ENCODE peak calls at places on chromosomes 6 and 20, in six cellular contexts. R is ovary, Y is stomach, M is IMR-90, B is right lobe of liver, H is lower leg skin. U is an unnamed sample.

GRCh38 chr6:21402368-21402767 is 191.2 kb upstream of the SOX4 start:
- DNase-seq in Y (no peak), H (no peak), B (no peak), R (peak), M (peak), U (no peak)

GRCh38 chr20:2738331-2738730 is 45.8 kb downstream of the EBF4 start:
- DNase-seq in H (no peak), R (no peak), M (no peak), B (no peak), Y (no peak), U (no peak)

GRCh38 chr6:143223895-143224294 is 163.2 kb downstream of the AIG1 start:
- DNase-seq in Y (no peak), M (no peak), B (peak), R (peak), H (peak), U (no peak)

GRCh38 chr6:40359808-40360207 is 227.4 kb downstream of the LRFN2 start:
- DNase-seq in B (no peak), M (no peak), Y (no peak), R (no peak), H (peak), U (no peak)

GRCh38 chr6:20610636-20611200 is 76.5 kb downstream of the CDKAL1 start:
- DNase-seq in M (peak), Y (no peak), B (no peak), H (no peak), R (no peak), U (no peak)

GRCh38 chr6:52065621-52066020 is 21.8 kb downstream of the PKHD1 start:
- DNase-seq in R (no peak), H (no peak), Y (no peak), B (no peak), M (no peak), U (no peak)

GRCh38 chr6:131199568-131200272 is 64.5 kb downstream of the AKAP7 start:
- DNase-seq in R (no peak), H (no peak), Y (peak), M (peak), B (no peak), U (peak)

GRCh38 chr6:144190593-144190992 is 40.3 kb downstream of the STX11 start:
- DNase-seq in B (no peak), M (peak), Y (no peak), R (no peak), H (no peak), U (no peak)

GRCh38 chr20:46562373-46563169 is 12.1 kb upstream of the OCSTAMP start:
- DNase-seq in Y (peak), B (no peak), R (peak), H (peak), M (peak), U (peak)

GRCh38 chr20:58695084-58695722 is 2.6 kb downstream of the NPEPL1 start:
- DNase-seq in R (no peak), M (no peak), Y (no peak), B (no peak), H (peak), U (peak)

GRCh38 chr20:44138859-44139258 is 48.1 kb downstream of the JPH2 start:
- DNase-seq in M (no peak), R (no peak), B (no peak), H (no peak), Y (no peak), U (no peak)

GRCh38 chr6:149318581-149319286 is 1.2 kb downstream of the TAB2 start:
- DNase-seq in R (no peak), H (no peak), M (no peak), Y (no peak), B (no peak), U (peak)

GRCh38 chr6:102488729-102489128 is 1095.2 kb downstream of the GRIK2 start:
- DNase-seq in Y (no peak), B (no peak), H (no peak), M (no peak), R (no peak), U (no peak)

GRCh38 chr20:41370176-41370575 is 3.6 kb upstream of the EMILIN3 start:
- DNase-seq in Y (no peak), H (no peak), M (no peak), R (no peak), B (no peak), U (no peak)

GRCh38 chr6:28082939-28083338 is 2.6 kb downstream of the ZNF165 start:
- DNase-seq in B (no peak), H (no peak), Y (no peak), R (no peak), M (no peak), U (peak)

GRCh38 chr6:28078836-28079235 is 1.5 kb upstream of the ZNF165 start:
- DNase-seq in M (no peak), H (no peak), R (no peak), Y (no peak), B (no peak), U (no peak)

GRCh38 chr6:28081486-28081751 is 1.1 kb downstream of the ZNF165 start:
- DNase-seq in M (no peak), B (no peak), Y (no peak), H (no peak), R (no peak), U (no peak)

GRCh38 chr6:28078050-28078449 is 2.3 kb upstream of the ZNF165 start:
- DNase-seq in Y (no peak), M (no peak), B (no peak), R (no peak), H (no peak), U (no peak)

DNA sequence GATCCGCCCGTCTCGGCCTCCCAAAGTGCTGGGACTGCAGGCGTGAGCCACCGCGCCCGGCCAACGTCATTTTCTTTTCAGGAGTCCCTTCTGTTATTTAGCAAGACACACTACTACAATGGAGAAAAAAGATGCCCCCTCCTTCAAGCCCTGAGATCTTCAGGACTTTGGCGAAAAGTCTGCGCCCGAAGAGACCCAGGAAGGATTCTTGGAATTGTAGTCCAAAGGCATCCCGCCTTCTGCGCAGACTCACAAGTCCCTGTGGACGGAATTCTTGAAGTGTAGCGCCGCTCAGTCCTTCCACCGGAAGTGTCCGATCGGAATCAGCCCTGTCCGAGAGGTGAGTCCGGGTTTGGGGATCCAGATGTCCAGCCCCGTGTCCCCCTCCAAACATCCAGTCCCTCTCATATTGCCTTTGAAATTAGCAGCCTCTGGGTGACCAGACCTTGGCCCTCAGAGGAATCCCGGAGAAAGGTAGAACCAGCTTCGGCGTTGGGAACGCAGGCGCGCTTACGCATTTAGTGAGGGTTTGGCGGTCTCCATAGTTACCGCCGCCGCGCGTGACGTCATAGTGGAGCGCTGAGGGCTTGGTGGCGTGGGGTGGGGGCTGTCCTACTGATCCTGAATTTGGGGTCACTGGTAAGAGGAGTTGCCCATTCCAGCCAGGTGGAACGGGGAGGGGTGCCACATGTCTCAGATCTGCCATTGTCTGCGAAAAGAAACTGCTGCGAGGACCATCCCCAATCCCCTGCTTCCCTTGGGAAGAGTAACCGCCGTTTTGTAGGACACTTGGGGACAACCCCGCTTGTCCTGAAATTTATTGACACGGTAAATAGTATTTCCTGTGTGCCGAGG is 490 bp downstream of the ZNF165 start:
- DNase-seq in Y (peak), M (peak), R (peak), H (peak), B (peak), U (peak)
- TF ChIP-seq POLR2A in Y (no peak), M (peak), R (peak), H (no peak), B (peak), U (peak)

GRCh38 chr20:9070304-9070703 is 1.4 kb downstream of the PLCB4 start:
- DNase-seq in B (no peak), M (no peak), R (no peak), Y (no peak), H (no peak), U (no peak)

GRCh38 chr20:9071976-9072726 is 3.3 kb downstream of the PLCB4 start:
- DNase-seq in H (no peak), M (peak), Y (no peak), R (no peak), B (no peak), U (no peak)

GRCh38 chr20:9068232-9068781 is 580 bp upstream of the PLCB4 start:
- DNase-seq in Y (peak), M (peak), H (no peak), B (no peak), R (peak), U (no peak)

GRCh38 chr20:9066196-9066595 is 2.7 kb upstream of the PLCB4 start:
- DNase-seq in H (no peak), B (no peak), M (no peak), R (no peak), Y (no peak), U (no peak)

DNA sequence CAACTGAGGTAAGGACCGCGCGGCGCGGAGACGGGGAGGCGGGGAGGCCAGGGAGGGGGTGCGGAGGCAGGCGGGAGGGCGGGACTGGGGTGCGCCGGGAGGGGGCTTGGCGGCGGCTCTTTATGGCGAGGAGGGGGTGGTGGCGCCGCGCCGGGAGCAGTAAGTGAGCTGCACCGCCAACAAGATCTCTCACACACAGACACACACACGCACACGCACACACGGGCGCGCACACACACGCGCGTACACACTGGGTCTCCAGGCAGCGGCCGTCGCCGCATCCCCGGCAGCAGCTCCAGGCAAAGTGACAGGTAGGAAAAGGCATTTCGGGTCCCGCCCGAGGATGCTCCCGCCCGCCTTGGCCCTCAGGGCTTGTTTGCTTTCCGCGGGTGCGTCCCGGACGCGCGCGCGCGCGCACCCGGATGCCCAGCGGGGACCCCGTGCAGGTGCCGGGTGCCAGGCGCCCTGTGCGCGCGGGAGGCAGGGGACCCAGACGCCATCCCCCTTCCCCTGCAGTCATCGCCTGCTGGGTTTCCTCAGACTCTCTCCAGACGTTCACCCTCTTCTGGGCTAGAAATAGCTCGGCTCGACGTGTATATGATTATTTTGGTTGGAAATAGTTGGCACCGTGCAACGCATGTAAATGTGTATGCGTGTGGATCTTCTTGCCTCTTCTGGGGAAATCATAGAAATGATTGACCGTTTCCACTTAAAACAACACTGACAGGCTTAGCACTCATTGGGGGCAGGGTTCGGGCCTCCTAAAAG is at the start of gene PLCB4:
- DNase-seq in M (peak), Y (peak), R (no peak), H (peak), B (no peak), U (peak)
- TF ChIP-seq POLR2A in M (peak), Y (no peak), R (no peak), H (no peak), B (no peak), U (no peak)

GRCh38 chr6:3045777-3046176 is 22.5 kb upstream of the RIPK1 start:
- DNase-seq in B (no peak), H (no peak), R (no peak), M (no peak), Y (no peak), U (no peak)
- TF ChIP-seq POLR2A in B (no peak), H (no peak), R (no peak), M (no peak), Y (no peak), U (no peak)

GRCh38 chr6:26198626-26199056 is 111.4 kb downstream of the HFE start:
- DNase-seq in M (peak), R (no peak), H (no peak), B (no peak), Y (no peak), U (no peak)
- TF ChIP-seq POLR2A in M (no peak), R (no peak), H (no peak), B (no peak), Y (no peak), U (no peak)

GRCh38 chr6:157995458-157995857 is 13.8 kb downstream of the SYNJ2 start:
- DNase-seq in H (no peak), Y (no peak), R (no peak), B (no peak), M (no peak), U (no peak)

GRCh38 chr6:157996201-157996712 is 14.6 kb downstream of the SYNJ2 start:
- DNase-seq in R (no peak), Y (no peak), H (no peak), B (no peak), M (no peak), U (no peak)

GRCh38 chr6:157996918-157997702 is 15.4 kb downstream of the SYNJ2 start:
- DNase-seq in H (no peak), B (no peak), M (no peak), R (no peak), Y (no peak), U (no peak)

GRCh38 chr6:157993076-157993475 is 11.4 kb downstream of the SYNJ2 start:
- DNase-seq in B (no peak), M (no peak), H (no peak), R (no peak), Y (no peak), U (no peak)

GRCh38 chr6:157994126-157994795 is 12.6 kb downstream of the SYNJ2 start:
- DNase-seq in Y (no peak), H (no peak), R (no peak), M (no peak), B (no peak), U (no peak)
- TF ChIP-seq POLR2A in Y (no peak), H (no peak), R (no peak), M (no peak), B (no peak), U (no peak)

DNA sequence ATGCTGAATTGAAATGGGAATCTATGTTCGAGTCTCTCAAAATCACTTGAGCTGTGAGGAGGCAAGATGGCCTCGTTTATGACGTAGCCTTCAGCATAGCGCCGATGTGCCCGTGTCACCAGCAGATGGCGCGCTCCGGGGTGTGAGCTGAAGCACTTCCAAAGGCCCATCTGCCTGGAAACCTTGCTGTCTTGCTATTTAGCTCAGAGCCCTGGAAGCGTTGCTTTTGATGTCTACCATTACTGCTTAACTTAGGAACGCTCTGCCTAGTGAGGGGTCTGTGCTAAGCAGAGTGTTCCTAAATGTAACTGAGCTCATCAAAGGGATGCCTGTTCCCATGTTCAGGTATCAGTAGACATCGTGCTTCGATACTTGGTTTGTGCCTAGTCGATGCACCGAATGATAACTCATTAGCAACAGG is 67.7 kb downstream of the SYCP2L start:
- DNase-seq in H (peak), Y (peak), R (no peak), B (peak), M (peak), U (peak)
- TF ChIP-seq POLR2A in H (no peak), Y (no peak), R (no peak), B (no peak), M (no peak), U (no peak)

DNA sequence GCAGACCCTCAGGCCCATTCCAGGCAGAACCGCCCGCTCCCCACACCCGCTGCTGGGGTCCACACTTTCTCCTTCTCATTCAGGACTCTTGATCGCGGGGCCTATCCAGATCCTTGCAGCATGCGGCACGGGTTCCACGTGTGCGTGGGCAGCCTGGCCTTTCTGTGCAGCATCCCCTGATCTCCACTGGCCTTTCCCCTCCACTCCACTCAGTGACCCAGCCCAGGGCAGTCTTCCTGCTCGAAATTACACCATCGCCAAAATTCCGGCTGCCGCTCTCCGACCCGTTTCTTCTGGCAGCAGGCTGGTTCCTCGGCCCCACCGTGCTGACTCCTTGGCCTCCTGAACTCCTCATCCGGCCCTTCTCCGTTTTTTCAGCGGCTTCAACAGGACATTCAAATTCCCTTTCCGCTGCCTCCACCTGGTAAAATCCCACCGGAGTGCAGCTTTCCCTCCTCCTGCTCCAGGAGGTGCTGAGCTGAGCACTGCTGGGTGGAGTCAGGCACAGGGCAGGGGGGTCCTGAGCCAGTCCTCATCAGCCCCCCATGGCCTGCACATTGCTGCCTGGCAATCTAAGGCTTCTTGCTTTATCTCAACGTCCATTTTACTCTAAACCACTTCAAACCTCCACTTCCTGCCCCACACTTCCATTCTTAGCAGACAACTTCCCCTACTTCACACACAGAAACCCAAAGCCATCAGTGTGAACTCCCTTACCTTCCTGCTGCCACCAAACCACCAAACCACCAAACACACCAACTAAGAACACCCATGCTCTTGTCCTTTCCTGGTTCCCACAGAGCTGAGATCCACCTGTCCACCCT is 9.0 kb downstream of the SFT2D1 start:
- DNase-seq in B (no peak), M (no peak), R (no peak), Y (no peak), H (no peak), U (no peak)
- TF ChIP-seq POLR2A in B (no peak), M (no peak), R (no peak), Y (no peak), H (no peak), U (no peak)

U was measured in erythroblast.